ENCODE peak calls at places on chromosome 4, in eight cellular contexts. T, G, P, W, C, I, K and R are unnamed samples.

GRCh38 chr4:152581536-152582160 is 45.8 kb upstream of the FBXW7 start:
- DNase-seq in T (no peak), W (peak; percentile 67), K (no peak), P (no peak), I (no peak), G (no peak), C (no peak), R (no peak)

GRCh38 chr4:7973545-7973981 is 33.9 kb upstream of the AFAP1 start:
- DNase-seq in P (no peak), I (no peak), W (no peak), C (no peak), T (no peak), K (no peak), G (no peak), R (no peak)

GRCh38 chr4:106584590-106584989 is 216.0 kb upstream of the GIMD1 start:
- DNase-seq in P (no peak), I (no peak), W (peak; percentile 7), G (no peak), C (no peak), T (peak; percentile 53), K (no peak), R (no peak)

GRCh38 chr4:101649790-101650450 is 140.6 kb upstream of the BANK1 start:
- DNase-seq in I (no peak), W (no peak), C (no peak), K (no peak), G (no peak), P (no peak), T (no peak), R (no peak)

GRCh38 chr4:103429283-103429682 is 231.1 kb upstream of the CENPE start:
- DNase-seq in K (no peak), W (no peak), I (no peak), P (no peak), C (no peak), T (no peak), G (no peak), R (no peak)

GRCh38 chr4:123785515-123785914 is 388.9 kb downstream of the SPRY1 start:
- DNase-seq in W (no peak), T (peak; percentile 83), C (no peak), I (no peak), G (no peak), P (no peak), K (no peak), R (peak; percentile 97)

GRCh38 chr4:66694716-66695115 is 850.6 kb downstream of the CENPC start:
- DNase-seq in T (no peak), G (no peak), K (no peak), C (no peak), P (no peak), I (no peak), W (no peak), R (no peak)

GRCh38 chr4:111736516-111736915 is 408.7 kb upstream of the FAM241A start:
- DNase-seq in C (no peak), P (no peak), W (no peak), G (no peak), K (no peak), I (no peak), T (no peak), R (no peak)

GRCh38 chr4:11954093-11954492 is 525.4 kb upstream of the HS3ST1 start:
- DNase-seq in K (no peak), C (no peak), W (no peak), P (peak; percentile 22), G (no peak), T (peak; percentile 1), I (no peak), R (no peak)

GRCh38 chr4:176708771-176709311 is 83.9 kb downstream of the VEGFC start:
- DNase-seq in I (no peak), K (no peak), P (no peak), G (no peak), T (no peak), C (no peak), W (no peak), R (no peak)

GRCh38 chr4:30103455-30103854 is 616.7 kb upstream of the PCDH7 start:
- DNase-seq in W (no peak), P (no peak), G (no peak), T (no peak), C (no peak), I (no peak), K (no peak), R (no peak)

GRCh38 chr4:3250956-3251690 is 2.2 kb downstream of the MSANTD1 start:
- DNase-seq in K (no peak), W (peak; percentile 2), T (no peak), C (no peak), P (no peak), I (no peak), G (no peak), R (no peak)

GRCh38 chr4:118396881-118397666 is 44.3 kb upstream of the PRSS12 start:
- DNase-seq in P (no peak), K (no peak), T (no peak), G (no peak), I (peak; percentile 2), C (no peak), W (no peak), R (no peak)

GRCh38 chr4:829291-829690 is 3.4 kb upstream of the CPLX1 start:
- DNase-seq in G (no peak), I (no peak), P (no peak), C (no peak), T (no peak), W (no peak), K (no peak), R (no peak)

GRCh38 chr4:76716658-76717057 is 181.3 kb downstream of the SOWAHB start:
- DNase-seq in I (no peak), T (no peak), K (no peak), C (no peak), G (no peak), P (no peak), W (peak; percentile 67), R (no peak)

GRCh38 chr4:7282094-7282370 is 89.7 kb downstream of the SORCS2 start:
- DNase-seq in W (peak; percentile 32), I (no peak), T (no peak), G (no peak), C (no peak), K (no peak), P (no peak), R (no peak)

GRCh38 chr4:140718240-140718639 is 37.9 kb downstream of the TBC1D9 start:
- DNase-seq in W (peak; percentile 38), G (no peak), T (no peak), I (no peak), P (no peak), C (no peak), K (no peak), R (peak; percentile 43)

GRCh38 chr4:23957465-23957864 is 67.6 kb upstream of the PPARGC1A start:
- DNase-seq in T (no peak), W (no peak), C (no peak), P (no peak), I (no peak), K (no peak), G (no peak), R (no peak)

GRCh38 chr4:165700855-165701254 is 172.2 kb upstream of the TLL1 start:
- DNase-seq in P (no peak), I (no peak), K (no peak), G (no peak), W (no peak), C (no peak), T (no peak), R (no peak)

GRCh38 chr4:15689540-15689939 is 7.9 kb downstream of the FAM200B start:
- DNase-seq in T (no peak), C (no peak), W (peak; percentile 82), I (no peak), G (no peak), K (no peak), P (no peak), R (no peak)

GRCh38 chr4:155745984-155746383 is 12.8 kb upstream of the GUCY1B1 start:
- DNase-seq in G (no peak), W (no peak), T (no peak), C (no peak), I (no peak), P (peak; percentile 33), K (no peak), R (no peak)

GRCh38 chr4:138650917-138651564 is 364.5 kb upstream of the NOCT start:
- DNase-seq in T (peak; percentile 85), K (no peak), P (peak; percentile 30), C (no peak), I (no peak), G (no peak), W (peak; percentile 94), R (peak; percentile 32)

GRCh38 chr4:1035510-1035909 is 24.1 kb downstream of the FGFRL1 start:
- DNase-seq in I (no peak), G (no peak), C (peak; percentile 83), K (peak; percentile 87), T (no peak), P (peak; percentile 69), W (no peak), R (no peak)

GRCh38 chr4:17558941-17559708 is 17.9 kb upstream of the LAP3 start:
- DNase-seq in T (no peak), P (no peak), I (no peak), G (no peak), C (no peak), W (no peak), K (no peak), R (no peak)

GRCh38 chr4:136036744-136037143 is 1495.5 kb downstream of the PCDH18 start:
- DNase-seq in T (peak; percentile 60), C (no peak), K (no peak), W (peak; percentile 75), P (no peak), G (no peak), I (no peak), R (peak; percentile 89)

GRCh38 chr4:48668254-48669017 is 111.6 kb downstream of the FRYL start:
- DNase-seq in G (no peak), C (no peak), T (no peak), P (peak; percentile 6), W (peak; percentile 15), I (no peak), K (no peak), R (no peak)

GRCh38 chr4:105129286-105129685 is 17.4 kb upstream of the TET2 start:
- DNase-seq in W (peak; percentile 16), C (no peak), P (no peak), G (no peak), T (no peak), I (no peak), K (no peak), R (no peak)

GRCh38 chr4:113181289-113182007 is 132.0 kb downstream of the ANK2 start:
- DNase-seq in T (no peak), K (no peak), C (no peak), W (no peak), P (no peak), I (no peak), G (no peak), R (no peak)

GRCh38 chr4:151716324-151716723 is 44.5 kb downstream of the GATB start:
- DNase-seq in G (no peak), K (no peak), P (no peak), T (no peak), W (no peak), C (no peak), I (no peak), R (no peak)

GRCh38 chr4:170138580-170139194 is 48.9 kb upstream of the AADAT start:
- DNase-seq in I (peak; percentile 73), T (peak; percentile 61), C (peak; percentile 11), W (peak; percentile 43), P (peak; percentile 72), G (peak; percentile 35), K (peak; percentile 40), R (peak; percentile 32)

GRCh38 chr4:18593297-18594002 is 571.9 kb upstream of the LCORL start:
- DNase-seq in P (peak; percentile 45), G (no peak), I (peak; percentile 28), K (peak; percentile 78), T (peak; percentile 58), W (peak; percentile 53), C (peak; percentile 21), R (peak; percentile 28)

GRCh38 chr4:3030551-3031356 is 43.6 kb downstream of the HTT-AS start:
- DNase-seq in W (no peak), G (no peak), K (no peak), T (no peak), C (no peak), I (no peak), P (no peak), R (no peak)